ENCODE peak calls at places on chromosomes 7 and 10, in seven cellular contexts. L is OCI-LY7; A is upper lobe of left lung; I is right lobe of liver; M is keratinocyte; C is H9; S is CD8-positive, alpha-beta T cell. F is an unnamed sample. For H3K4me1, the result is how much of the 10 kb centered on the place peaks cover.

GRCh38 chr7:99123571-99124033 is 20.3 kb downstream of the SMURF1 start:
- DNase-seq in I (no peak), S (no peak), C (no peak), A (no peak), M (no peak), L (no peak), F (no peak)

GRCh38 chr10:35611750-35612149 is 6.6 kb downstream of the GJD4 start:
- DNase-seq in I (no peak), S (no peak), A (no peak), L (no peak), C (peak), M (no peak), F (no peak)

GRCh38 chr7:22220947-22221346 is 136.0 kb downstream of the RAPGEF5 start:
- DNase-seq in A (no peak), I (no peak), S (no peak), L (no peak), M (no peak), C (no peak), F (no peak)

GRCh38 chr7:48703446-48703845 is 220.9 kb upstream of the CDC14C start:
- DNase-seq in S (no peak), M (no peak), A (no peak), C (no peak), L (no peak), I (no peak), F (no peak)

GRCh38 chr7:7773334-7774308 is 55.2 kb upstream of the RPA3 start:
- DNase-seq in L (peak), A (no peak), I (no peak), C (no peak), M (no peak), S (no peak), F (no peak)

GRCh38 chr10:124306922-124307371 is 111.8 kb downstream of the OAT start:
- DNase-seq in M (no peak), A (no peak), L (no peak), C (no peak), I (no peak), S (no peak), F (no peak)

GRCh38 chr7:155108144-155108901 is 38.2 kb downstream of the HTR5A start:
- DNase-seq in I (no peak), A (peak), C (no peak), L (no peak), S (no peak), M (no peak), F (no peak)

GRCh38 chr10:114719311-114719710 is 61.2 kb upstream of the ABLIM1 start:
- DNase-seq in M (no peak), A (no peak), S (no peak), I (peak), C (no peak), L (no peak), F (peak)

GRCh38 chr10:29324220-29324831 is 35.5 kb downstream of the LYZL1 start:
- DNase-seq in I (peak), L (no peak), C (no peak), S (no peak), M (no peak), A (no peak), F (no peak)

GRCh38 chr10:17123062-17123661 is 6.4 kb downstream of the CUBN start:
- DNase-seq in I (no peak), A (no peak), L (no peak), M (no peak), S (no peak), C (no peak), F (no peak)

GRCh38 chr7:141702047-141702567 is at the start of gene DENND11:
- DNase-seq in A (peak), I (peak), S (peak), L (peak), C (no peak), M (no peak), F (peak)

GRCh38 chr10:106682175-106682574 is 482.3 kb downstream of the SORCS1 start:
- DNase-seq in A (no peak), C (no peak), I (no peak), M (no peak), S (no peak), L (no peak), F (no peak)

GRCh38 chr7:46544396-46545008 is 623.4 kb upstream of the IGFBP3 start:
- DNase-seq in I (no peak), S (no peak), M (no peak), A (no peak), L (no peak), C (no peak), F (no peak)

GRCh38 chr10:5199398-5199797 is 2.8 kb downstream of the AKR1C4 start:
- DNase-seq in M (no peak), L (no peak), S (no peak), A (no peak), C (peak), I (peak), F (no peak)

GRCh38 chr7:70338061-70338460 is 739.8 kb downstream of the AUTS2 start:
- DNase-seq in C (no peak), A (no peak), M (no peak), L (no peak), I (no peak), S (no peak), F (no peak)

GRCh38 chr7:1883834-1884582 is 213.9 kb downstream of the ELFN1 start:
- DNase-seq in M (no peak), A (peak), S (no peak), L (no peak), I (no peak), C (peak), F (no peak)

GRCh38 chr10:22874189-22874854 is 53.5 kb upstream of the ARMC3 start:
- DNase-seq in I (no peak), M (no peak), C (no peak), S (no peak), L (no peak), A (no peak), F (no peak)

GRCh38 chr7:141701489-141702046 is 398 bp downstream of the DENND11 start:
- DNase-seq in I (peak), C (peak), S (peak), M (no peak), A (peak), L (peak), F (peak)

GRCh38 chr7:121178452-121178851 is 150.3 kb upstream of the WNT16 start:
- DNase-seq in L (no peak), I (no peak), M (no peak), S (no peak), C (no peak), A (no peak), F (no peak)

GRCh38 chr7:27453702-27454405 is 208.8 kb downstream of the HIBADH start:
- DNase-seq in C (no peak), I (no peak), S (no peak), M (no peak), A (no peak), L (no peak), F (no peak)

GRCh38 chr10:124744688-124745055 is 494 bp upstream of the FAM53B start:
- DNase-seq in M (no peak), C (no peak), I (no peak), A (no peak), L (no peak), S (no peak), F (no peak)

GRCh38 chr10:13788320-13788600 is 201.5 kb downstream of the PRPF18 start:
- DNase-seq in M (no peak), A (no peak), C (no peak), S (no peak), I (no peak), L (no peak), F (no peak)

GRCh38 chr7:158811894-158812293 is 17.4 kb downstream of the ESYT2 start:
- DNase-seq in S (no peak), L (no peak), I (no peak), M (no peak), C (no peak), A (peak), F (no peak)

GRCh38 chr7:158810846-158811245 is 18.5 kb downstream of the ESYT2 start:
- DNase-seq in C (no peak), I (no peak), A (no peak), M (no peak), S (no peak), L (no peak), F (no peak)

GRCh38 chr7:158814637-158815036 is 14.7 kb downstream of the ESYT2 start:
- DNase-seq in A (no peak), M (no peak), S (peak), C (no peak), I (no peak), L (peak), F (no peak)

GRCh38 chr7:158811461-158811860 is 17.8 kb downstream of the ESYT2 start:
- DNase-seq in C (no peak), S (peak), I (no peak), L (no peak), A (no peak), M (no peak), F (no peak)

DNA sequence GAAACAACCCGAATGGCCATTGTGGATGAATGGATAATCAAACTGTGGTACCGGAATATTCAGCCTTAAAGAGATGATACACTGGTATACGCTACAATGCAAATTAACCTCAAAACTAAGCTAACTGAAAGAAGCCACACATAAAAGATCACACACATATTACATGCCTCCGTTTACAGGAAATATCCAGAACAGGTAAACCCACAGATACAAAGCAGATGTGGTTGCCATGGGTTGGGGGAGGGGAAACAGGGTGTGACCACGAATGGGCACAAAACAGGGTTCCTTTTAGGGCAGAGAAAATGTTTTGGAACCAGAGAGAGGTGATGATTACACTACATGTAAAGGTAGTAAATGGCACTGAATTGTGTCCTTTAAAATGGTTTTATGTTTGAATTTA is 16.6 kb downstream of the ESYT2 start:
- DNase-seq in A (no peak), I (no peak), L (no peak), M (no peak), S (peak), C (no peak), F (no peak)
- H3K4me1 ChIP-seq in A (half or more), I (under half), L (under half), M (half or more), S (half or more), C (under half), F (under half)

GRCh38 chr7:126450269-126450671 is 802.5 kb downstream of the GRM8 start:
- DNase-seq in A (no peak), C (no peak), M (no peak), S (no peak), I (no peak), L (no peak), F (no peak)
- H3K4me1 ChIP-seq in A (under half), C (under half), M (under half), S (under half), I (under half), L (under half), F (under half)

DNA sequence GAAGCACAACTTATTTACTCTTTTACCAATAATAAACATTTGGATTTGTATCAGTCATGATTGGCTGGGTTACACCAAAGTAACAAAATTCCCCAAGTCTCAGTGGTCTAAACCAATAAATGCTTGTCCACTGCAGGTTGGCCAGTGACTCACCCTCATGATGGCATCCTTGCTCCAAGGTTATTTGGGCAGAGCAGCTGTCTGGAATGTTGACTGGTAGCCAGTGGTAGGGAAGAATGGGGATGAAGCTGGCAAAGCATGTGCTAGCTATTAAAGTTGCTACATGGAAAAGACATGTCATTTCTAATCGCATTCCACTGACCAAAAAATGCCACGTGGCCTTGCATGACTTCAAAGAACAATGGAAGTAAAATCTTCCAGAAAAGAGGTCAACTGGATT is 1168.7 kb upstream of the CELF2 start:
- DNase-seq in I (no peak), A (no peak), M (no peak), C (no peak), S (no peak), L (no peak), F (no peak)
- H3K4me1 ChIP-seq in I (under half), A (under half), M (under half), C (under half), S (under half), L (under half), F (under half)

DNA sequence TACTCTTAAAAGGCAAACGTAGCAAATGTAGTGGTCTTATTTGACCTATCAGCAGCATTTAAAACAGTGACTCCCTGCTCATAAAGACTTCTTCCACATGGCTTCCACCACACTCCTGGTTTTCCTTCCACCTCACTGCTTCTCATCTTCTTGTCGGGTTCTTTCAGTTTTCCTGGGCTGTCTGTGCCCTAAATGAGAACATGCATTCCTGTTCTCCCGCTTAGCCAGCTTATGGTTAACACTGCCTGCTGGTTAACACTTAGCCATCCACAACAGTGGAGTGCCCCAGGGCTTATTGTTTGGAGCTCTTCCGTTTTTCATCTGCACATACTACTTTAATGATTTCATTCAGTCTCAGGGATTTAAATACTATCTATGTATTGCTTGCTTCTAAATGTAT is 34.3 kb upstream of the EXOC6 start:
- DNase-seq in M (no peak), S (no peak), L (no peak), I (no peak), A (no peak), C (no peak), F (no peak)
- H3K4me1 ChIP-seq in M (under half), S (under half), L (under half), I (under half), A (under half), C (under half), F (under half)

GRCh38 chr10:111117528-111118277 is 40.9 kb downstream of the ADRA2A start:
- DNase-seq in S (no peak), C (peak), L (no peak), M (no peak), I (no peak), A (peak), F (no peak)
- H3K4me1 ChIP-seq in S (under half), C (under half), L (under half), M (under half), I (under half), A (under half), F (under half)

F was measured in transverse colon.